ENCODE peak calls at places on chromosomes 13 and 19, in five cellular contexts. W is Ammon's horn; I is fibroblast of gingiva; O is hepatic stellate cell; G is stimulated activated CD4-positive, alpha-beta T cell treated with anti-CD3 and anti-CD28 coated beads, Interleukin-1b, Interleukin-23, amount 100 ng/mL, for 48 hours. L is an unnamed sample.

GRCh38 chr19:5914358-5914774 is 312 bp downstream of the CAPS start:
- DNase-seq in O (no peak), G (no peak), W (no peak), I (no peak), L (no peak)

GRCh38 chr13:94139393-94139995 is 340.0 kb downstream of the DCT start:
- DNase-seq in W (no peak), O (no peak), I (no peak), G (no peak), L (no peak)

GRCh38 chr13:91767681-91768080 is 369.3 kb downstream of the GPC5 start:
- DNase-seq in I (no peak), O (no peak), W (no peak), G (no peak), L (no peak)

GRCh38 chr13:46553886-46554855 is 1.2 kb downstream of the LRCH1 start:
- DNase-seq in W (peak; percentile 66), I (peak; percentile 74), O (peak; percentile 84), G (peak; percentile 72), L (peak; percentile 91)

GRCh38 chr13:34765446-34766180 is 176.5 kb upstream of the NBEA start:
- DNase-seq in G (no peak), W (no peak), O (no peak), I (no peak), L (no peak)

GRCh38 chr19:33550741-33551140 is 29.1 kb upstream of the PEPD start:
- DNase-seq in W (no peak), G (no peak), O (no peak), I (no peak), L (no peak)

GRCh38 chr19:46815833-46816627 is 27.6 kb upstream of the SLC1A5 start:
- DNase-seq in I (no peak), W (no peak), G (no peak), O (no peak), L (no peak)

GRCh38 chr19:10292789-10293636 is 3.3 kb downstream of the ICAM5 start:
- DNase-seq in W (no peak), G (no peak), I (no peak), O (no peak), L (no peak)

GRCh38 chr19:3046621-3047306 is 15.5 kb downstream of the TLE5 start:
- DNase-seq in G (no peak), W (no peak), I (no peak), O (no peak), L (no peak)

GRCh38 chr19:4391701-4392543 is 8.4 kb downstream of the SH3GL1 start:
- DNase-seq in W (no peak), G (no peak), O (peak; percentile 58), I (peak; percentile 73), L (no peak)

GRCh38 chr19:54014920-54015560 is 23.6 kb downstream of the CACNG6 start:
- DNase-seq in G (no peak), I (no peak), O (no peak), W (no peak), L (no peak)

GRCh38 chr13:87274209-87274819 is 396.9 kb upstream of the SLITRK5 start:
- DNase-seq in I (peak; percentile 27), W (peak; percentile 18), G (no peak), O (no peak), L (no peak)

GRCh38 chr13:98890920-98891319 is 86.9 kb downstream of the DOCK9 start:
- DNase-seq in I (no peak), G (no peak), O (no peak), W (no peak), L (no peak)

GRCh38 chr13:103883152-103883551 is 816.9 kb upstream of the SLC10A2 start:
- DNase-seq in O (peak; percentile 6), G (no peak), W (peak; percentile 93), I (peak; percentile 74), L (peak; percentile 94)

GRCh38 chr13:102726430-102726829 is 31.6 kb upstream of the METTL21C start:
- DNase-seq in I (peak; percentile 5), W (no peak), G (no peak), O (no peak), L (no peak)

L was measured in posterior cingulate gyrus.